ENCODE peak calls at places on chromosome 5, in four cellular contexts. F, Y, T and J are unnamed samples.

GRCh38 chr5:154367101-154367500 is 78.7 kb upstream of the SAP30L start:
- DNase-seq in F (peak; percentile 33), Y (no peak), T (no peak), J (no peak)

GRCh38 chr5:8905021-8905420 is 640.9 kb downstream of the SEMA5A start:
- DNase-seq in F (no peak), Y (no peak), T (no peak), J (no peak)

GRCh38 chr5:104347119-104347708 is 784.6 kb upstream of the NUDT12 start:
- DNase-seq in F (peak; percentile 59), Y (no peak), T (no peak), J (peak; percentile 22)

GRCh38 chr5:180352116-180352975 is 790 bp downstream of the GFPT2 start:
- DNase-seq in F (no peak), Y (no peak), T (peak; percentile 42), J (no peak)

GRCh38 chr5:57482671-57483106 is at the start of gene ACTBL2:
- DNase-seq in F (no peak), Y (no peak), T (no peak), J (no peak)

GRCh38 chr5:108858959-108859358 is 111.3 kb downstream of the FER start:
- DNase-seq in F (peak; percentile 2), Y (no peak), T (no peak), J (peak; percentile 84)

GRCh38 chr5:6085461-6085860 is 292.9 kb downstream of the MED10 start:
- DNase-seq in F (no peak), Y (no peak), T (no peak), J (no peak)

GRCh38 chr5:178832618-178833201 is 27.0 kb upstream of the ZNF354B start:
- DNase-seq in F (no peak), Y (peak; percentile 54), T (no peak), J (no peak)

GRCh38 chr5:180689071-180689694 is 39.8 kb upstream of the FLT4 start:
- DNase-seq in F (no peak), Y (no peak), T (no peak), J (no peak)

GRCh38 chr5:60404171-60404570 is 295.8 kb downstream of the DEPDC1B start:
- DNase-seq in F (no peak), Y (no peak), T (no peak), J (no peak)

GRCh38 chr5:83567741-83568530 is 96.4 kb downstream of the VCAN start:
- DNase-seq in F (peak; percentile 24), Y (no peak), T (no peak), J (no peak)

GRCh38 chr5:52759381-52759780 is 28.3 kb upstream of the ITGA1 start:
- DNase-seq in F (no peak), Y (no peak), T (no peak), J (no peak)

GRCh38 chr5:144187699-144188294 is 17.1 kb downstream of the KCTD16 start:
- DNase-seq in F (peak; percentile 92), Y (no peak), T (peak; percentile 10), J (peak; percentile 84)

GRCh38 chr5:355379-355935 is 33.9 kb downstream of the AHRR start:
- DNase-seq in F (no peak), Y (no peak), T (no peak), J (no peak)

GRCh38 chr5:106755066-106755465 is 915.7 kb downstream of the EFNA5 start:
- DNase-seq in F (no peak), Y (no peak), T (no peak), J (no peak)

GRCh38 chr5:38853753-38854470 is 8.1 kb downstream of the OSMR start:
- DNase-seq in F (no peak), Y (no peak), T (peak; percentile 35), J (no peak)

GRCh38 chr5:160421625-160422258 is at the start of gene PTTG1:
- DNase-seq in F (peak; percentile 99), Y (peak; percentile 89), T (peak; percentile 87), J (peak; percentile 98)
- TF ChIP-seq MYC in F (no peak), Y (no peak), T (no peak), J (peak; percentile 74)

GRCh38 chr5:172770675-172771438 is at the start of gene DUSP1:
- DNase-seq in F (peak; percentile 98), Y (peak; percentile 97), T (peak; percentile 92), J (peak; percentile 94)

GRCh38 chr5:172768573-172769323 is 2.2 kb downstream of the DUSP1 start:
- DNase-seq in F (peak; percentile 55), Y (no peak), T (no peak), J (no peak)

GRCh38 chr5:172769324-172769597 is 1.7 kb downstream of the DUSP1 start:
- DNase-seq in F (no peak), Y (no peak), T (no peak), J (no peak)

GRCh38 chr5:172770374-172770674 is 671 bp downstream of the DUSP1 start:
- DNase-seq in F (no peak), Y (no peak), T (no peak), J (no peak)

GRCh38 chr5:172769598-172770373 is 1.2 kb downstream of the DUSP1 start:
- DNase-seq in F (peak; percentile 39), Y (no peak), T (no peak), J (no peak)
- TF ChIP-seq POLR2A in F (peak; percentile 73), Y (no peak), T (peak; percentile 27), J (no peak)

GRCh38 chr5:140828402-140828737 is 610 bp downstream of the PCDHA6 start:
- DNase-seq in F (no peak), Y (no peak), T (no peak), J (no peak)
- H3K4me3 ChIP-seq in F (no peak overlapping the region), Y (no peak overlapping the region), T (no peak overlapping the region), J (no peak overlapping the region)

DNA sequence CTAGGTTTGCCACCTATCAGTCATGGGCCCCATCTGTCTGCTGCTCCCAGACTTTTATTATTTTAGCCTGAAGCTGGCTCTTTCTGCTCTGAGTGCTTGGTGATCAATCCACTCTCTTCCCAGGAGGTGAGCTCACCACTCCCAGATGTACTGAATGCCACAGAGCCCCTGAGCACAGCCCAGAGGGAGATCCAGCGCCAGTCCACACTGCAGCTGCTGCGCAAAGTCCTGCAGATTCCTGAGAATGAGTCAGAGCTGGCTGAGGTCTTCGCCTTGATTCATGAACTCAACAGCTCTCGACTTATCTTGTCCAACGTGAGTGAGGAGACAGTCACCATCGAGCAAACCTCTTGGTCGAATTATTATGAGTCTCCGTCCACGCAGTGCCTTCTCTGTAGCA is 36.0 kb downstream of the HMGXB3 start:
- DNase-seq in F (no peak), Y (no peak), T (peak; percentile 58), J (no peak)
- TF ChIP-seq MYC in F (no peak), Y (no peak), T (no peak), J (no peak)

GRCh38 chr5:176530406-176530982 is 6.7 kb downstream of the RNF44 start:
- DNase-seq in F (no peak), Y (no peak), T (no peak), J (no peak)
- TF ChIP-seq POLR2A in F (no peak), Y (no peak), T (no peak), J (no peak)

GRCh38 chr5:160462167-160462566 is 40.5 kb downstream of the PTTG1 start:
- DNase-seq in F (no peak), Y (no peak), T (no peak), J (no peak)

GRCh38 chr5:160464466-160464797 is 42.8 kb downstream of the PTTG1 start:
- DNase-seq in F (no peak), Y (no peak), T (no peak), J (no peak)

GRCh38 chr5:160463227-160463626 is 41.6 kb downstream of the PTTG1 start:
- DNase-seq in F (no peak), Y (no peak), T (no peak), J (no peak)

GRCh38 chr5:160466121-160466520 is 44.5 kb downstream of the PTTG1 start:
- DNase-seq in F (no peak), Y (no peak), T (no peak), J (no peak)

DNA sequence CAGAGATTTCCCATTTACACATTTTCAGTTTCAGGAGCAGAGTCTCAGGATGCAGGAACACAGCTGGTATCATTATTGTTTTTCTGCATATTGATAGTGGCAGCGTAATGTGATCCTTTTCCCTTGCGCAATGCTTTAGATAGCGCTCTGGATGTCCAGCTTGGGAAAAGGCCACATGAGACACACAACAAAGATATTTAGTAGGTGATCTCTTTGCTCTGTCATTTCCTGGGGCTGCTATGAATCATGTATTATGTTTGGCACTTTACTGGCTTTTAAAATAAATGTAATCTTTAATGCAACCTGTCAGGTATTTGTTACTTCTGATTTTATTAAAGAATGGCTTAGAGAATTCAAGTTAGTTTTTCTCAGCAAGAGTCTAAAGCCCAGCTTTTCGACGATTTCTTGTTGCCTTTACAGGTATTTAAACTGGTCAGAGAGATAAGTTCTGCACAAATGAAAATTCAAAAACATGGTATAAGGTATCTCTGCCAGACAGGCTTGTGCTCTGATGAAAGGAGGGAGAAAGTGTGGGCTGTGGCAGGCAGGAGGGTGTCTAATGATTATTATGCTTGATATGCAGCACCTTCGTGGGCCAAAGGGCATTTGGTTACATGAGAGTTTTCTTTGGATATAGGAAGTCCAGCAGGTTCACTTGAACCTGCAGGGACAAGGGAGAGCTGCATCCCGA is 42.3 kb downstream of the PTTG1 start:
- DNase-seq in F (peak; percentile 86), Y (no peak), T (no peak), J (peak; percentile 51)
- H3K4me3 ChIP-seq in F (no peak overlapping the region), Y (no peak overlapping the region), T (no peak overlapping the region), J (no peak overlapping the region)

GRCh38 chr5:123819818-123820217 is 307.8 kb downstream of the CSNK1G3 start:
- DNase-seq in F (no peak), Y (no peak), T (peak; percentile 17), J (no peak)
- TF ChIP-seq MYC in F (no peak), Y (no peak), T (no peak), J (no peak)

GRCh38 chr5:157575096-157575872 is at the start of gene ADAM19:
- DNase-seq in F (peak; percentile 68), Y (peak; percentile 68), T (peak; percentile 64), J (no peak)
- TF ChIP-seq POLR2A in F (peak; percentile 56), Y (no peak), T (peak; percentile 54), J (no peak)

GRCh38 chr5:149617760-149618306 is 36.5 kb downstream of the ARHGEF37 start:
- DNase-seq in F (no peak), Y (no peak), T (no peak), J (no peak)

GRCh38 chr5:149621415-149622098 is 40.3 kb downstream of the ARHGEF37 start:
- DNase-seq in F (no peak), Y (no peak), T (no peak), J (no peak)

GRCh38 chr5:149615976-149616375 is 34.7 kb downstream of the ARHGEF37 start:
- DNase-seq in F (no peak), Y (no peak), T (no peak), J (no peak)

GRCh38 chr5:149616727-149617284 is 35.5 kb downstream of the ARHGEF37 start:
- DNase-seq in F (no peak), Y (no peak), T (no peak), J (no peak)

DNA sequence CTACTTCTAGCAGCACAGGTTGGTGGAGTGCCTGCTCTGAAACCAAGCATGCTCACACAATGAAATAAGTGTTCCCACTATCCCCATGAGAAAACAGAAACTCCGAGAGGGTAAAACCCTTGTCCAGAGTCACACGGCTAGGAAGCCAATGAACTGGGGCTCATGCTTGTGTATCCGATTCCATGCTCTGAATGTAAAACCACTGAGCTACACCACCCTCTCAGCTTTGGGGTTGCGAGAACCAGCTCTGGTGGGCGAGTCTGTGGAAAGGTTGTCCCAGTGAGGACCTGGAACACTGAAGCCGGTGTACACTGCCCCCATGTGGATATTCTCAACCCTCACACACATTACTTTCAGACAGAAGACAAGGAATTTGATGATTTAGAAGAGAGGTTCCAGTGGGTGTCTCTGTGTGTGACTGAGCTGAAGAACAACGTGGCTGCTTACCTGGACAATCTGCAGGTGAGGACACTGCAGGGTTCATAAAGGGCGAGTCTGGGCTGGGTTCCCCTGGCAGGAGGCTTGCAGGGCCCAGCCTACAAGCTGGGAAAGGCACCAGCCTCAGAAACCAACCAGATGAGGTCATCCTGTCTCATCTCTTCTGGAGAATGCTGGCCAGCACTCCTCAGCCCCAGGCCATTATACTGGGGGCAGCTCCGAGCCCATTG is 37.4 kb downstream of the ARHGEF37 start:
- DNase-seq in F (peak; percentile 70), Y (peak; percentile 79), T (peak; percentile 75), J (peak; percentile 72)
- H3K4me3 ChIP-seq in F (no peak overlapping the region), Y (no peak overlapping the region), T (no peak overlapping the region), J (no peak overlapping the region)